ENCODE peak calls at places on chromosomes 11 and 22, in eight cellular contexts. J is body of pancreas; R is progenitor cell of endocrine pancreas; I is KBM-7; P is GM12892; D is NCI-H774; F is hepatocyte; O is stimulated activated CD4-positive, alpha-beta T cell treated with anti-CD3 and anti-CD28 coated beads, Interleukin-4, amount 100 ng/mL, for 48 hours. E is an unnamed sample.

GRCh38 chr11:124080319-124081001 is 34.8 kb upstream of the VWA5A start:
- DNase-seq in F (peak), P (no peak), I (no peak), R (no peak), J (no peak), O (no peak), D (no peak), E (no peak)

GRCh38 chr11:36586543-36586942 is 7.8 kb upstream of the IFTAP start:
- DNase-seq in J (no peak), F (no peak), R (no peak), D (no peak), P (no peak), I (peak), O (no peak), E (no peak)

GRCh38 chr11:134604886-134605285 is 192.8 kb upstream of the B3GAT1 start:
- DNase-seq in P (no peak), J (no peak), F (no peak), I (no peak), D (no peak), O (no peak), R (no peak), E (no peak)

GRCh38 chr11:118609380-118610219 is 2.2 kb downstream of the PHLDB1 start:
- DNase-seq in D (no peak), R (no peak), F (no peak), O (no peak), J (peak), P (no peak), I (no peak), E (no peak)

GRCh38 chr22:39284142-39284980 is 35.1 kb downstream of the RPL3 start:
- DNase-seq in D (no peak), O (no peak), I (no peak), P (no peak), J (no peak), R (no peak), F (no peak), E (no peak)

GRCh38 chr11:122163420-122163819 is 47.4 kb upstream of the BLID start:
- DNase-seq in R (no peak), I (no peak), D (no peak), O (no peak), F (no peak), P (no peak), J (no peak), E (no peak)

GRCh38 chr11:16382638-16383380 is 26.5 kb upstream of the SOX6 start:
- DNase-seq in I (no peak), D (no peak), R (no peak), J (no peak), P (no peak), O (no peak), F (no peak), E (no peak)

GRCh38 chr11:134644489-134645456 is 232.7 kb upstream of the B3GAT1 start:
- DNase-seq in J (no peak), D (no peak), P (no peak), O (no peak), I (no peak), R (no peak), F (no peak), E (no peak)

GRCh38 chr22:20292673-20293232 is 24.6 kb upstream of the RTN4R start:
- DNase-seq in O (no peak), F (no peak), R (no peak), J (no peak), D (no peak), I (no peak), P (no peak), E (no peak)

GRCh38 chr11:121352301-121352891 is 59.8 kb downstream of the SC5D start:
- DNase-seq in R (no peak), O (no peak), J (no peak), P (no peak), I (no peak), D (peak), F (no peak), E (no peak)

GRCh38 chr11:21911046-21911445 is 281.8 kb upstream of the ANO5 start:
- DNase-seq in P (no peak), O (no peak), I (no peak), R (no peak), D (no peak), J (no peak), F (no peak), E (no peak)

GRCh38 chr22:25404556-25404922 is 159.9 kb upstream of the GRK3 start:
- DNase-seq in O (no peak), P (no peak), I (no peak), J (no peak), D (no peak), R (no peak), F (peak), E (no peak)

GRCh38 chr11:118251858-118252652 is at the start of gene MPZL3:
- DNase-seq in F (peak), R (peak), D (peak), O (peak), J (peak), I (peak), P (peak), E (no peak)

GRCh38 chr11:69950120-69950519 is 128.0 kb upstream of the ANO1 start:
- DNase-seq in I (peak), P (no peak), R (no peak), F (peak), J (no peak), D (no peak), O (no peak), E (no peak)

GRCh38 chr11:96037267-96037990 is 113.5 kb upstream of the MTMR2 start:
- DNase-seq in I (no peak), J (no peak), R (no peak), F (peak), D (peak), P (no peak), O (no peak), E (no peak)

GRCh38 chr11:36235750-36236149 is 53.5 kb downstream of the COMMD9 start:
- DNase-seq in R (no peak), D (no peak), J (no peak), I (no peak), O (no peak), F (peak), P (no peak), E (no peak)

GRCh38 chr11:44852159-44852707 is 98.5 kb downstream of the TP53I11 start:
- DNase-seq in R (no peak), D (no peak), F (no peak), O (no peak), P (no peak), I (no peak), J (no peak), E (no peak)

GRCh38 chr11:1706634-1707400 is 9.8 kb downstream of the KRTAP5-6 start:
- DNase-seq in I (peak), R (no peak), J (no peak), D (no peak), O (no peak), F (peak), P (no peak), E (no peak)

GRCh38 chr11:95790933-95791247 is 592 bp downstream of the CEP57 start:
- DNase-seq in D (peak), O (peak), J (peak), P (no peak), R (peak), I (peak), F (peak), E (peak)

GRCh38 chr22:17964153-17964552 is 60.2 kb downstream of the MICAL3 start:
- DNase-seq in P (no peak), O (no peak), R (no peak), D (no peak), J (no peak), F (no peak), I (no peak), E (no peak)

GRCh38 chr11:35623708-35624168 is 5.5 kb downstream of the FJX1 start:
- DNase-seq in P (no peak), R (no peak), D (no peak), O (no peak), J (no peak), F (peak), I (peak), E (no peak)